ENCODE peak calls at places on chromosomes 2 and 18, in five cellular contexts. D, V, S, O and C are unnamed samples.
A peak's percentile ranks its signal among the peaks of the same experiment; 100 is the strongest.

GRCh38 chr2:64987001-64987962 is 1.9 kb upstream of the SLC1A4 start:
- DNase-seq in D (no peak), V (no peak), S (peak; percentile 39), O (no peak), C (no peak)

GRCh38 chr2:56191617-56192016 is 7.8 kb downstream of the CCDC85A start:
- DNase-seq in D (no peak), V (no peak), S (peak; percentile 73), O (no peak), C (no peak)

GRCh38 chr2:68594674-68595492 is 48.5 kb upstream of the PROKR1 start:
- DNase-seq in D (peak; percentile 36), V (no peak), S (peak; percentile 63), O (peak; percentile 3), C (no peak)

GRCh38 chr2:126891681-126892500 is 6.8 kb upstream of the TEX51 start:
- DNase-seq in D (no peak), V (no peak), S (no peak), O (no peak), C (no peak)

GRCh38 chr2:198371902-198372611 is 567.7 kb downstream of the PLCL1 start:
- DNase-seq in D (no peak), V (no peak), S (no peak), O (no peak), C (peak; percentile 26)

GRCh38 chr2:84084856-84085255 is 374.2 kb downstream of the SUCLG1 start:
- DNase-seq in D (no peak), V (no peak), S (no peak), O (no peak), C (no peak)

GRCh38 chr18:48946329-48946835 is 4.4 kb downstream of the SMAD7 start:
- DNase-seq in D (no peak), V (no peak), S (peak; percentile 71), O (no peak), C (no peak)

GRCh38 chr2:199955007-199955338 is 318 bp downstream of the TYW5 start:
- DNase-seq in D (no peak), V (no peak), S (no peak), O (no peak), C (no peak)

GRCh38 chr2:214019229-214019972 is 391.5 kb upstream of the VWC2L start:
- DNase-seq in D (peak; percentile 50), V (no peak), S (peak; percentile 94), O (peak; percentile 79), C (peak; percentile 86)

GRCh38 chr18:75071866-75072671 is 136.9 kb downstream of the PTGR3 start:
- DNase-seq in D (no peak), V (no peak), S (no peak), O (no peak), C (no peak)

GRCh38 chr2:126543081-126543480 is 112.9 kb upstream of the GYPC start:
- DNase-seq in D (no peak), V (no peak), S (no peak), O (no peak), C (no peak)

GRCh38 chr2:8456149-8457091 is 225.4 kb upstream of the ID2 start:
- DNase-seq in D (no peak), V (no peak), S (no peak), O (no peak), C (no peak)

GRCh38 chr2:168912466-168913170 is 11.5 kb downstream of the G6PC2 start:
- DNase-seq in D (no peak), V (no peak), S (peak; percentile 22), O (no peak), C (no peak)

GRCh38 chr18:13267517-13267916 is 49.0 kb downstream of the LDLRAD4 start:
- DNase-seq in D (no peak), V (no peak), S (no peak), O (no peak), C (no peak)

GRCh38 chr2:11389551-11390528 is 45.4 kb upstream of the ROCK2 start:
- DNase-seq in D (peak; percentile 65), V (no peak), S (peak; percentile 62), O (peak; percentile 95), C (no peak)

GRCh38 chr2:167134381-167135072 is 246.2 kb downstream of the XIRP2 start:
- DNase-seq in D (no peak), V (no peak), S (peak; percentile 54), O (peak; percentile 50), C (peak; percentile 52)

GRCh38 chr2:88669371-88670214 is 21.9 kb upstream of the RPIA start:
- DNase-seq in D (no peak), V (no peak), S (peak; percentile 55), O (no peak), C (no peak)

GRCh38 chr2:178553047-178553446 is 72.8 kb downstream of the PLEKHA3 start:
- DNase-seq in D (no peak), V (no peak), S (peak; percentile 16), O (peak; percentile 41), C (peak; percentile 82)

GRCh38 chr2:52862801-52863200 is 904.8 kb upstream of the CHAC2 start:
- DNase-seq in D (no peak), V (no peak), S (no peak), O (no peak), C (no peak)

GRCh38 chr2:17539596-17539992 is 902 bp upstream of the VSNL1 start:
- DNase-seq in D (no peak), V (no peak), S (no peak), O (no peak), C (no peak)

GRCh38 chr2:43218550-43219382 is 7.6 kb downstream of the ZFP36L2 start:
- DNase-seq in D (peak; percentile 72), V (no peak), S (peak; percentile 53), O (no peak), C (no peak)

GRCh38 chr2:220510668-220511067 is 883.2 kb downstream of the SLC4A3 start:
- DNase-seq in D (no peak), V (no peak), S (no peak), O (no peak), C (no peak)

GRCh38 chr2:28348149-28348567 is 44.5 kb upstream of the FOSL2 start:
- DNase-seq in D (no peak), V (no peak), S (no peak), O (no peak), C (no peak)

GRCh38 chr2:126655500-126656310 is at the start of gene GYPC:
- DNase-seq in D (peak; percentile 60), V (peak; percentile 78), S (no peak), O (peak; percentile 26), C (peak; percentile 12)

GRCh38 chr2:212686285-212686895 is 147.8 kb upstream of the ERBB4 start:
- DNase-seq in D (peak; percentile 36), V (peak; percentile 44), S (peak; percentile 67), O (peak; percentile 47), C (peak; percentile 5)

GRCh38 chr2:100611079-100612029 is 48.6 kb downstream of the PDCL3 start:
- DNase-seq in D (no peak), V (no peak), S (no peak), O (no peak), C (no peak)

GRCh38 chr18:34661464-34662087 is 48.5 kb upstream of the DTNA start:
- DNase-seq in D (no peak), V (no peak), S (peak; percentile 62), O (peak; percentile 7), C (no peak)

GRCh38 chr18:31825772-31826171 is 65.1 kb upstream of the SLC25A52 start:
- DNase-seq in D (no peak), V (no peak), S (no peak), O (no peak), C (no peak)

GRCh38 chr2:219331560-219332213 is 857 bp downstream of the RESP18 start:
- DNase-seq in D (no peak), V (no peak), S (no peak), O (no peak), C (no peak)

GRCh38 chr18:23964282-23965238 is 50.0 kb upstream of the TTC39C start:
- DNase-seq in D (no peak), V (no peak), S (no peak), O (no peak), C (no peak)

GRCh38 chr2:46848446-46848845 is 67.2 kb downstream of the MCFD2 start:
- DNase-seq in D (no peak), V (no peak), S (no peak), O (no peak), C (no peak)

GRCh38 chr2:15142069-15142689 is 419.0 kb downstream of the NBAS start:
- DNase-seq in D (no peak), V (no peak), S (no peak), O (no peak), C (no peak)

GRCh38 chr2:238510911-238511613 is 84.3 kb downstream of the ASB1 start:
- DNase-seq in D (no peak), V (no peak), S (no peak), O (no peak), C (no peak)

GRCh38 chr2:130252880-130253645 is 54.8 kb upstream of the TUBA3E start:
- DNase-seq in D (no peak), V (no peak), S (no peak), O (no peak), C (no peak)

DNA sequence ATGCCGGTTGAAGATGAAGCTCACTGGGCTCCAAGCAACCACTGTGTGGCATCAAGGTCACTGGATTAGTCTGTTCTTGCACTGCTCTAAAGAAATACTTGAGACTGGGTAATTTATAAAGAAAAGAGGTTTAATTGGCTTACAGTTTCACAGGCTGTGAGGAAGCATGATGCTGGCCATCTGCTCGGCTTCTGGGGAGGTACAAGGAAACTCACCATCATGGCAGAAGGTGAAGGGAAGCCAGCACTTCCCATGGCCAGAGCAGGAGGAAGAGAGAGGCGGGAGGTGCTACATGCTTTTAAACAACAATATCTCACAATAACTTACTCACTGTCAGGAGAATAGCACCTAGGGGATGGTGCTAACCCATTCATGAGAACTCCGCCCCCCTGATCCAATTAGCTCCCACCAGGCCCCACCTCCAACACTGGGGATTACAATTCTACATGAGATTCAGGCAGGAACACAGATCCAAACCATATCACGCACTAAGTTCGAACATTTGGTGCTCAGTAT is 109.7 kb upstream of the MGAT5 start:
- DNase-seq in D (no peak), V (no peak), S (no peak), O (no peak), C (no peak)
- TF ChIP-seq CTCF in D (no peak), V (no peak), S (no peak), O (no peak), C (no peak)

GRCh38 chr18:76490040-76490439 is 5.0 kb downstream of the ZNF516 start:
- DNase-seq in D (no peak), V (no peak), S (no peak), O (no peak), C (no peak)
- H3K4me3 ChIP-seq in D (no peak overlapping the region), V (peak overlapping the region; percentile 71), S (no peak overlapping the region), O (peak overlapping the region; percentile 79), C (peak overlapping the region; percentile 78)

GRCh38 chr18:8948471-8949149 is 153.9 kb upstream of the NDUFV2 start:
- DNase-seq in D (no peak), V (no peak), S (no peak), O (peak; percentile 80), C (no peak)
- TF ChIP-seq CTCF in D (no peak), V (no peak), S (no peak), O (no peak), C (peak; percentile 15)

DNA sequence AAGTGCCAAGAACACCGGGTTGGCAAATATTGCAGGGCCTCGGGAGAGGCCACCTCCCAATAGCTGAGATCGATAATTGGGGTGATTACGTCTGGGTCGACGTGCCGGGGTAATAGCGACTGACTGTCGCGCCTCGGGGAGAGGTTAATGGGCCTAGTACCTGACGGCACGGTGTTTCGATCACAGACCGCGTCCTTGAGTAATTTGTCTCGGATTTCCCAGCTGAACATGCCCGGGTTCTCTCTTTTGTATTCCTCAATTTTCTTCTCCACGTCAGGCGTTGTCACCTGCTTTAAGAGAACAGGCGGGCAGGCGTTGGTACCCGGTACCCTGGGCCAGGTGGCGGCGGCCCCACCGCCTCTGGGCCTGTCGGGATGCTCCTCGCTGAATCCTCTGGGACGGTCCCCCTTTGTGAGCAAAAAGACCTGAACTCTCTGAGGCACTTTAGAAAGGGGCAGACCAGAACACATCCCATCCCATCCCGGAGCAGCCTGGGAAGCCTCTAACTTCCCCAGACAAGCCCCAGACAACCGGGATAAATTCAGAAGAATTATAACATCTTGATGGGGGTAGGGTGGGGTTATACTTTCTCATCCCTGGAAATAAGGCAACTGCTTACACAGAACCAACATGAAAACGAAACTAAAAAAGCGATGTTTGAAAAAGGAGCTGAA is 3.3 kb downstream of the PAX3 start:
- DNase-seq in D (no peak), V (no peak), S (no peak), O (no peak), C (no peak)
- H3K4me3 ChIP-seq in D (no peak overlapping the region), V (peak overlapping the region; percentile 26), S (no peak overlapping the region), O (peak overlapping the region; percentile 24), C (peak overlapping the region; percentile 49)